ENCODE peak calls at places on chromosomes 5 and 9, in nine cellular contexts. H, I, W, S, J, U, Y, Z and F are unnamed samples.

GRCh38 chr9:119114681-119115080 is 254.6 kb downstream of the BRINP1 start:
- DNase-seq in I (no peak), S (no peak), W (no peak), Y (no peak), Z (no peak), U (no peak), J (no peak), H (no peak), F (no peak)

GRCh38 chr5:95615164-95615467 is 4.8 kb upstream of the GPR150 start:
- DNase-seq in W (no peak), H (no peak), S (no peak), J (no peak), Z (no peak), Y (no peak), I (no peak), U (no peak), F (no peak)

GRCh38 chr5:41921166-41921565 is 3.9 kb upstream of the FBXO4 start:
- DNase-seq in I (no peak), U (no peak), S (no peak), Y (no peak), H (no peak), W (no peak), J (no peak), Z (no peak), F (no peak)

GRCh38 chr5:16616536-16617271 is at the start of gene RETREG1:
- DNase-seq in Y (no peak), W (peak), J (peak), U (no peak), Z (peak), S (peak), H (peak), I (peak), F (peak)

GRCh38 chr5:142984016-142984415 is 213.8 kb downstream of the ARHGAP26 start:
- DNase-seq in H (no peak), U (no peak), S (no peak), J (no peak), W (no peak), I (no peak), Y (no peak), Z (no peak), F (no peak)

GRCh38 chr5:144583493-144584154 is 413.0 kb downstream of the KCTD16 start:
- DNase-seq in J (no peak), U (no peak), Y (no peak), W (no peak), H (no peak), S (no peak), Z (no peak), I (no peak), F (no peak)

GRCh38 chr5:145697251-145698016 is 137.7 kb downstream of the PRELID2 start:
- DNase-seq in Z (peak), S (no peak), U (peak), J (no peak), Y (no peak), W (peak), I (no peak), H (no peak), F (no peak)

GRCh38 chr9:129493714-129494047 is 127.2 kb downstream of the C9orf50 start:
- DNase-seq in Z (no peak), I (no peak), Y (no peak), J (no peak), H (no peak), S (no peak), W (no peak), U (no peak), F (no peak)

GRCh38 chr5:143094087-143094511 is 309.4 kb downstream of the NR3C1 start:
- DNase-seq in J (no peak), Z (peak), S (no peak), I (no peak), H (no peak), U (no peak), W (peak), Y (no peak), F (no peak)

GRCh38 chr5:88298425-88298824 is 29.8 kb upstream of the TMEM161B start:
- DNase-seq in J (no peak), H (no peak), W (no peak), U (no peak), S (no peak), I (no peak), Y (no peak), Z (peak), F (no peak)

GRCh38 chr9:33884856-33885701 is 68.1 kb downstream of the UBE2R2 start:
- DNase-seq in H (no peak), W (no peak), I (no peak), U (no peak), J (no peak), Z (no peak), Y (no peak), S (peak), F (no peak)

GRCh38 chr9:130707225-130707976 is 13.8 kb downstream of the EXOSC2 start:
- DNase-seq in S (peak), Y (no peak), J (peak), Z (peak), U (peak), I (no peak), H (peak), W (peak), F (peak)

GRCh38 chr5:172179032-172179989 is 8.7 kb downstream of the STK10 start:
- DNase-seq in W (peak), U (peak), J (no peak), S (no peak), Z (peak), H (no peak), Y (no peak), I (no peak), F (no peak)

GRCh38 chr9:120886490-120886967 is 9.5 kb upstream of the PHF19 start:
- DNase-seq in W (no peak), S (no peak), H (no peak), Y (no peak), I (no peak), Z (peak), J (no peak), U (no peak), F (no peak)

GRCh38 chr9:69279084-69279729 is 45.8 kb upstream of the ENTREP1 start:
- DNase-seq in I (no peak), U (no peak), Z (no peak), H (peak), J (no peak), Y (no peak), S (no peak), W (no peak), F (no peak)

GRCh38 chr9:27451207-27451792 is 72.8 kb upstream of the IFNK start:
- DNase-seq in W (no peak), H (no peak), Y (no peak), U (no peak), S (no peak), I (no peak), J (no peak), Z (no peak), F (no peak)

GRCh38 chr9:93205045-93205768 is 21.3 kb downstream of the WNK2 start:
- DNase-seq in W (no peak), Z (no peak), S (no peak), J (no peak), I (peak), U (no peak), Y (no peak), H (no peak), F (peak)

GRCh38 chr9:97475079-97475478 is 26.4 kb upstream of the TMOD1 start:
- DNase-seq in S (no peak), H (no peak), I (no peak), J (no peak), W (no peak), U (no peak), Z (peak), Y (no peak), F (no peak)

GRCh38 chr5:135332519-135333150 is 66.4 kb downstream of the MACROH2A1 start:
- DNase-seq in I (no peak), Y (no peak), H (no peak), J (no peak), U (peak), W (no peak), Z (peak), S (no peak), F (no peak)

GRCh38 chr5:1432296-1432695 is 12.9 kb downstream of the SLC6A3 start:
- DNase-seq in Y (no peak), I (no peak), W (no peak), Z (no peak), J (no peak), H (no peak), S (no peak), U (no peak), F (no peak)

GRCh38 chr9:134304712-134305111 is 21.5 kb upstream of the RXRA start:
- DNase-seq in J (no peak), Y (no peak), I (no peak), H (no peak), W (no peak), S (no peak), Z (no peak), U (no peak), F (no peak)

GRCh38 chr9:87748895-87749294 is 23.0 kb downstream of the CTSL start:
- DNase-seq in I (no peak), Y (no peak), J (no peak), W (no peak), S (no peak), U (no peak), H (no peak), Z (no peak), F (no peak)

GRCh38 chr9:134621558-134622110 is 20.0 kb upstream of the COL5A1 start:
- DNase-seq in Z (no peak), W (peak), S (no peak), Y (no peak), U (no peak), H (no peak), J (no peak), I (no peak), F (peak)

GRCh38 chr5:150180241-150181027 is 9.4 kb upstream of the SLC6A7 start:
- DNase-seq in U (no peak), S (peak), W (no peak), Y (peak), J (no peak), H (no peak), Z (peak), I (peak), F (peak)

GRCh38 chr5:140322751-140323731 is 20.1 kb upstream of the PFDN1 start:
- DNase-seq in H (no peak), Z (peak), U (no peak), W (no peak), I (peak), S (peak), J (peak), Y (peak), F (no peak)

GRCh38 chr5:83554133-83554532 is 82.6 kb downstream of the VCAN start:
- DNase-seq in S (peak), I (no peak), H (no peak), U (no peak), Z (no peak), Y (no peak), J (no peak), W (no peak), F (no peak)

GRCh38 chr9:91433180-91433579 is 9.5 kb upstream of the NFIL3 start:
- DNase-seq in Z (peak), U (peak), Y (no peak), H (no peak), I (no peak), J (peak), S (no peak), W (no peak), F (no peak)

GRCh38 chr9:137690939-137691647 is 72.3 kb downstream of the EHMT1 start:
- DNase-seq in W (no peak), U (no peak), I (no peak), J (no peak), Y (no peak), H (no peak), S (no peak), Z (no peak), F (no peak)